ENCODE peak calls at places on chromosomes 12 and 14, in ten cellular contexts. E, Z, A, P, L, J, U, R, Q and K are unnamed samples.

GRCh38 chr12:131606218-131606899 is 104.5 kb upstream of the SFSWAP start:
- DNase-seq in E (no peak), Z (no peak), A (no peak), P (no peak), L (no peak), J (no peak), U (no peak), R (no peak), Q (no peak), K (no peak)

GRCh38 chr14:34043627-34044372 is 92.9 kb upstream of the EGLN3 start:
- DNase-seq in E (peak; percentile 59), Z (no peak), A (no peak), P (no peak), L (peak; percentile 81), J (peak; percentile 84), U (no peak), R (peak; percentile 42), Q (peak; percentile 35), K (no peak)

GRCh38 chr12:89040146-89040964 is 311.9 kb downstream of the DUSP6 start:
- DNase-seq in E (peak; percentile 67), Z (no peak), A (peak; percentile 87), P (no peak), L (no peak), J (no peak), U (no peak), R (no peak), Q (peak; percentile 45), K (no peak)

GRCh38 chr14:61538464-61539022 is 156.8 kb upstream of the HIF1A start:
- DNase-seq in E (no peak), Z (no peak), A (no peak), P (no peak), L (no peak), J (no peak), U (no peak), R (no peak), Q (no peak), K (no peak)

GRCh38 chr12:66269757-66270383 is 32.4 kb upstream of the HELB start:
- DNase-seq in E (peak; percentile 71), Z (peak; percentile 33), A (peak; percentile 60), P (peak; percentile 64), L (peak; percentile 49), J (peak; percentile 42), U (no peak), R (peak; percentile 71), Q (no peak), K (peak; percentile 45)

GRCh38 chr12:114440450-114441383 is 34.8 kb upstream of the TBX5 start:
- DNase-seq in E (no peak), Z (no peak), A (peak; percentile 5), P (no peak), L (no peak), J (no peak), U (peak; percentile 43), R (peak; percentile 46), Q (no peak), K (no peak)

GRCh38 chr12:88558341-88558867 is 21.9 kb downstream of the KITLG start:
- DNase-seq in E (no peak), Z (no peak), A (no peak), P (no peak), L (no peak), J (no peak), U (no peak), R (no peak), Q (no peak), K (no peak)

GRCh38 chr14:72751276-72752033 is 142.4 kb downstream of the DPF3 start:
- DNase-seq in E (no peak), Z (no peak), A (no peak), P (peak; percentile 28), L (no peak), J (no peak), U (no peak), R (no peak), Q (no peak), K (no peak)

GRCh38 chr12:106195638-106196037 is 52.2 kb downstream of the CKAP4 start:
- DNase-seq in E (peak; percentile 62), Z (peak; percentile 77), A (peak; percentile 89), P (peak; percentile 82), L (no peak), J (no peak), U (no peak), R (no peak), Q (no peak), K (no peak)

GRCh38 chr12:13254311-13254710 is 57.8 kb downstream of the EMP1 start:
- DNase-seq in E (no peak), Z (no peak), A (no peak), P (no peak), L (no peak), J (no peak), U (no peak), R (no peak), Q (no peak), K (no peak)

GRCh38 chr12:101590383-101590782 is 4.4 kb upstream of the MYBPC1 start:
- DNase-seq in E (no peak), Z (no peak), A (no peak), P (no peak), L (no peak), J (no peak), U (no peak), R (no peak), Q (no peak), K (no peak)

GRCh38 chr12:15205341-15206010 is 15.7 kb downstream of the RERG start:
- DNase-seq in E (peak; percentile 38), Z (no peak), A (no peak), P (peak; percentile 71), L (no peak), J (no peak), U (no peak), R (no peak), Q (no peak), K (no peak)

GRCh38 chr12:92995258-92995905 is 66.3 kb upstream of the EEA1 start:
- DNase-seq in E (no peak), Z (no peak), A (no peak), P (no peak), L (no peak), J (no peak), U (no peak), R (no peak), Q (no peak), K (no peak)

GRCh38 chr12:122399254-122399591 is 23.2 kb downstream of the CLIP1 start:
- DNase-seq in E (no peak), Z (no peak), A (no peak), P (peak; percentile 19), L (peak; percentile 51), J (no peak), U (no peak), R (no peak), Q (no peak), K (no peak)

GRCh38 chr12:109130755-109131521 is 14.6 kb downstream of the ACACB start:
- DNase-seq in E (no peak), Z (peak; percentile 18), A (no peak), P (no peak), L (no peak), J (no peak), U (no peak), R (peak; percentile 51), Q (no peak), K (peak; percentile 27)

GRCh38 chr14:89600029-89600428 is 183.0 kb upstream of the FOXN3 start:
- DNase-seq in E (no peak), Z (no peak), A (no peak), P (no peak), L (no peak), J (no peak), U (no peak), R (no peak), Q (no peak), K (no peak)

GRCh38 chr12:96295532-96296160 is 101.5 kb downstream of the ELK3 start:
- DNase-seq in E (no peak), Z (no peak), A (no peak), P (peak; percentile 9), L (no peak), J (no peak), U (no peak), R (no peak), Q (no peak), K (no peak)

GRCh38 chr14:99688210-99688581 is 4.1 kb downstream of the CYP46A1 start:
- DNase-seq in E (no peak), Z (no peak), A (no peak), P (no peak), L (no peak), J (no peak), U (no peak), R (no peak), Q (no peak), K (no peak)

GRCh38 chr12:68240975-68241374 is 12.4 kb downstream of the IL22 start:
- DNase-seq in E (peak; percentile 46), Z (no peak), A (peak; percentile 56), P (peak; percentile 51), L (no peak), J (no peak), U (no peak), R (no peak), Q (peak; percentile 11), K (no peak)

GRCh38 chr14:69237584-69237983 is 22.4 kb upstream of the GALNT16 start:
- DNase-seq in E (no peak), Z (no peak), A (no peak), P (no peak), L (no peak), J (no peak), U (no peak), R (no peak), Q (no peak), K (no peak)

GRCh38 chr14:49449749-49450148 is 136.4 kb downstream of the RPS29 start:
- DNase-seq in E (no peak), Z (no peak), A (no peak), P (no peak), L (no peak), J (no peak), U (no peak), R (no peak), Q (no peak), K (no peak)

GRCh38 chr14:52922656-52923055 is 28.2 kb downstream of the FERMT2 start:
- DNase-seq in E (peak; percentile 74), Z (no peak), A (peak; percentile 80), P (peak; percentile 59), L (no peak), J (no peak), U (no peak), R (no peak), Q (no peak), K (no peak)

GRCh38 chr12:93089805-93090569 is 160.9 kb upstream of the EEA1 start:
- DNase-seq in E (peak; percentile 92), Z (no peak), A (peak; percentile 99), P (peak; percentile 95), L (peak; percentile 38), J (peak; percentile 55), U (no peak), R (no peak), Q (no peak), K (no peak)

GRCh38 chr14:53990978-53991377 is 34.4 kb upstream of the BMP4 start:
- DNase-seq in E (no peak), Z (no peak), A (no peak), P (no peak), L (no peak), J (no peak), U (no peak), R (no peak), Q (no peak), K (no peak)

GRCh38 chr12:1365703-1366102 is 228.7 kb downstream of the FBXL14 start:
- DNase-seq in E (no peak), Z (no peak), A (no peak), P (no peak), L (no peak), J (no peak), U (no peak), R (no peak), Q (no peak), K (no peak)

GRCh38 chr14:93976477-93977057 is at the start of gene ASB2:
- DNase-seq in E (peak; percentile 16), Z (no peak), A (no peak), P (no peak), L (no peak), J (no peak), U (no peak), R (no peak), Q (no peak), K (no peak)

GRCh38 chr12:127300753-127301152 is 966.2 kb upstream of the TMEM132C start:
- DNase-seq in E (no peak), Z (no peak), A (no peak), P (no peak), L (no peak), J (no peak), U (no peak), R (no peak), Q (no peak), K (no peak)

GRCh38 chr12:128823216-128823915 is 392 bp downstream of the SLC15A4 start:
- DNase-seq in E (no peak), Z (no peak), A (no peak), P (no peak), L (peak; percentile 45), J (peak; percentile 20), U (peak; percentile 8), R (peak; percentile 78), Q (no peak), K (no peak)